ENCODE peak calls at places on chromosomes 11 and 22, in ten cellular contexts. L is PC-3; G is CD8-positive, alpha-beta memory T cell; M is HAP-1; Y is suprapubic skin; J is body of pancreas; F is spleen; U is OCI-LY7; W is naive thymus-derived CD4-positive, alpha-beta T cell; O is mucosa of descending colon. C is an unnamed sample.

GRCh38 chr11:77821349-77821851 is 456 bp downstream of the AAMDC start:
- DNase-seq in M (peak; percentile 56), F (peak; percentile 81), W (peak; percentile 27), O (peak; percentile 46), G (no peak), L (peak; percentile 31), J (peak; percentile 8), Y (peak; percentile 69), U (peak; percentile 16), C (peak; percentile 29)

GRCh38 chr11:34977039-34977906 is 60.9 kb downstream of the PDHX start:
- DNase-seq in M (no peak), O (no peak), U (no peak), L (peak; percentile 81), W (no peak), F (no peak), G (no peak), J (no peak), Y (no peak), C (no peak)

GRCh38 chr22:23098718-23099524 is 28.6 kb downstream of the GNAZ start:
- DNase-seq in W (no peak), F (no peak), J (peak; percentile 48), Y (no peak), U (no peak), O (peak; percentile 64), G (no peak), M (no peak), L (no peak), C (no peak)

GRCh38 chr11:106503901-106504300 is 426.4 kb downstream of the AASDHPPT start:
- DNase-seq in W (no peak), U (no peak), M (no peak), J (no peak), F (no peak), O (no peak), L (no peak), G (no peak), Y (no peak), C (no peak)

GRCh38 chr11:37597776-37598175 is 999.7 kb upstream of the RAG2 start:
- DNase-seq in O (no peak), W (no peak), M (no peak), F (no peak), U (no peak), G (no peak), L (no peak), Y (no peak), J (no peak), C (no peak)

GRCh38 chr22:29477919-29478318 is 2.1 kb upstream of the NEFH start:
- DNase-seq in G (no peak), U (no peak), M (no peak), L (no peak), W (no peak), J (no peak), O (no peak), F (no peak), Y (no peak), C (no peak)

GRCh38 chr22:50247748-50248147 is 2.9 kb upstream of the TUBGCP6 start:
- DNase-seq in W (no peak), Y (no peak), J (peak; percentile 74), L (peak; percentile 34), U (peak; percentile 91), O (peak; percentile 80), M (peak; percentile 49), G (peak; percentile 58), F (no peak), C (no peak)

GRCh38 chr11:82682003-82682751 is 51.5 kb downstream of the FAM181B start:
- DNase-seq in G (no peak), J (peak; percentile 25), F (no peak), Y (no peak), O (peak; percentile 52), W (no peak), L (peak; percentile 92), M (peak; percentile 66), U (peak; percentile 72), C (peak; percentile 86)

GRCh38 chr22:20054034-20054427 is 26.0 kb upstream of the DGCR8 start:
- DNase-seq in U (no peak), O (no peak), Y (no peak), L (no peak), W (no peak), G (no peak), F (no peak), J (no peak), M (no peak), C (no peak)

GRCh38 chr11:85118151-85118550 is 509.0 kb downstream of the DLG2 start:
- DNase-seq in J (no peak), M (peak; percentile 66), U (no peak), G (no peak), Y (no peak), F (no peak), W (no peak), L (peak; percentile 9), O (no peak), C (no peak)

GRCh38 chr22:25334091-25334490 is 114.7 kb downstream of the CRYBB2 start:
- DNase-seq in F (no peak), L (peak; percentile 22), G (peak; percentile 8), U (peak; percentile 65), W (peak; percentile 60), M (peak; percentile 85), Y (no peak), J (peak; percentile 28), O (peak; percentile 91), C (peak; percentile 63)

GRCh38 chr11:74311352-74311926 is at the start of gene P4HA3:
- DNase-seq in F (peak; percentile 89), O (peak; percentile 77), Y (no peak), G (peak; percentile 13), W (peak; percentile 64), J (peak; percentile 70), M (no peak), U (no peak), L (peak; percentile 67), C (no peak)

GRCh38 chr11:128424867-128425285 is 162.5 kb downstream of the ETS1 start:
- DNase-seq in O (peak; percentile 92), W (no peak), U (no peak), L (no peak), M (no peak), F (peak; percentile 74), Y (no peak), J (peak; percentile 82), G (no peak), C (peak; percentile 74)

GRCh38 chr11:58075781-58076180 is 45.0 kb downstream of the OR6Q1 start:
- DNase-seq in U (no peak), W (no peak), G (no peak), J (no peak), O (no peak), M (no peak), Y (no peak), L (peak; percentile 58), F (no peak), C (no peak)

GRCh38 chr11:15918212-15918611 is 438.1 kb downstream of the SOX6 start:
- DNase-seq in O (no peak), W (no peak), J (no peak), G (no peak), F (no peak), M (no peak), U (no peak), L (no peak), Y (peak; percentile 11), C (no peak)

GRCh38 chr11:120184371-120184945 is 26.4 kb upstream of the OAF start:
- DNase-seq in F (no peak), O (peak; percentile 35), J (no peak), M (no peak), W (no peak), L (no peak), Y (peak; percentile 68), U (no peak), G (no peak), C (no peak)

GRCh38 chr22:39148024-39148726 is 4.3 kb downstream of the CBX7 start:
- DNase-seq in M (no peak), U (no peak), G (no peak), J (no peak), W (no peak), F (peak; percentile 75), L (no peak), O (no peak), Y (peak; percentile 59), C (no peak)

GRCh38 chr22:37802310-37803194 is 5.2 kb upstream of the GCAT start:
- DNase-seq in M (peak; percentile 79), W (peak; percentile 40), F (no peak), Y (no peak), L (peak; percentile 30), G (no peak), O (peak; percentile 79), J (peak; percentile 70), U (no peak), C (peak; percentile 45)

GRCh38 chr11:121606354-121606753 is 153.6 kb upstream of the SORL1-AS1 start:
- DNase-seq in O (no peak), W (no peak), U (no peak), J (no peak), Y (no peak), G (no peak), F (no peak), L (no peak), M (no peak), C (no peak)
- H3K36me3 ChIP-seq in O (no peaks in the 10 kb centered on the region), W (peaks cover 33% of the 10 kb centered on the region), U (peaks cover 100% of the 10 kb centered on the region), J (no peaks in the 10 kb centered on the region), Y (peaks cover 18% of the 10 kb centered on the region), G (peaks cover 93% of the 10 kb centered on the region), F (peaks cover 100% of the 10 kb centered on the region), L (peaks cover 38% of the 10 kb centered on the region), M (peaks cover 3% of the 10 kb centered on the region), C (no peaks in the 10 kb centered on the region)

GRCh38 chr11:18699848-18700261 is 1.3 kb downstream of the TMEM86A start:
- DNase-seq in O (peak; percentile 28), L (no peak), G (no peak), W (no peak), J (peak; percentile 55), F (no peak), M (no peak), Y (no peak), U (no peak), C (peak; percentile 77)
- H3K4me3 ChIP-seq in O (no peak overlapping the region), L (peak overlapping the region; percentile 82), G (no peak overlapping the region), W (no peak overlapping the region), J (no peak overlapping the region), F (peak overlapping the region; percentile 87), M (no peak overlapping the region), Y (peak overlapping the region; percentile 90), U (no peak overlapping the region), C (peak overlapping the region; percentile 79)

GRCh38 chr11:7949934-7950333 is 8.4 kb upstream of the OR10A3 start:
- DNase-seq in M (no peak), O (no peak), F (no peak), U (no peak), G (no peak), J (no peak), Y (no peak), W (no peak), L (no peak), C (no peak)

DNA sequence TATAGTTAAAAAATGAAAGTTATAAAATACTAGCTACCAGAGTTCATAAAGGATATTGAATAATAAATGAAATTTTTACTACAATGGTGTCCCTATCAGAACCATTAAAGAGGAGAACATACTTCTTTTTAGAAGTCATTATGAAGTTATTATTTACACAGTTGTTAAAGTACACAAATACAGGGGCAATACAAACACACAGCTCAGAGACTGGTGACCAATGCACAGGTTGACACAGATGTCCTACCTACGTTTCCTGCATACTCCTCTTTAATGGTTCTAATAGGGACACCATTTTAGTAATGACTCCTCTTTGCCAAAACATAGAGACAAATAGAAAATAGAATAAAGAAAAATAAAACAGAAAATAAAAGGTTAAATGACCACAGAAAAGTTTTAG is 10.1 kb downstream of the NLRP10 start:
- DNase-seq in G (no peak), W (no peak), Y (no peak), J (no peak), U (no peak), M (no peak), O (no peak), L (peak; percentile 39), F (no peak), C (no peak)
- H3K4me1 ChIP-seq in G (no peaks in the 10 kb centered on the region), W (no peaks in the 10 kb centered on the region), Y (no peaks in the 10 kb centered on the region), J (no peaks in the 10 kb centered on the region), U (no peaks in the 10 kb centered on the region), M (no peaks in the 10 kb centered on the region), O (no peaks in the 10 kb centered on the region), L (peaks cover 3% of the 10 kb centered on the region), F (no peaks in the 10 kb centered on the region), C (no peaks in the 10 kb centered on the region)

GRCh38 chr11:65410936-65411680 is 11.5 kb upstream of the NEAT1 start:
- DNase-seq in M (no peak), J (no peak), U (no peak), L (no peak), G (no peak), Y (peak; percentile 57), O (no peak), W (no peak), F (peak; percentile 71), C (no peak)
- H3K36me3 ChIP-seq in M (peaks cover 13% of the 10 kb centered on the region), J (peaks cover 11% of the 10 kb centered on the region), U (peaks cover 63% of the 10 kb centered on the region), L (peaks cover 15% of the 10 kb centered on the region), G (peaks cover 7% of the 10 kb centered on the region), Y (peaks cover 67% of the 10 kb centered on the region), O (peaks cover 3% of the 10 kb centered on the region), W (peaks cover 8% of the 10 kb centered on the region), F (peaks cover 87% of the 10 kb centered on the region), C (peaks cover 12% of the 10 kb centered on the region)

C was measured in SJCRH30.